ENCODE peak calls at places on chromosomes 3 and 15, in seven cellular contexts. B, G, L, P, O, D and Y are unnamed samples.

GRCh38 chr3:142470826-142471225 is 23.0 kb upstream of the XRN1 start:
- DNase-seq in L (no peak), D (no peak), G (no peak), P (no peak), O (no peak), B (no peak), Y (no peak)

GRCh38 chr3:126732281-126733060 is 28.4 kb downstream of the CHCHD6 start:
- DNase-seq in B (no peak), O (no peak), D (no peak), P (no peak), G (no peak), L (no peak), Y (no peak)

GRCh38 chr15:57640935-57641682 is 49.4 kb downstream of the MYZAP start:
- DNase-seq in D (peak; percentile 21), L (peak; percentile 39), O (peak; percentile 12), B (no peak), P (peak; percentile 30), G (no peak), Y (peak; percentile 67)

GRCh38 chr3:179734497-179735281 is 81.8 kb downstream of the USP13 start:
- DNase-seq in P (no peak), D (no peak), L (peak; percentile 4), B (no peak), G (no peak), O (peak; percentile 28), Y (no peak)

GRCh38 chr15:34039506-34040123 is 611 bp upstream of the AVEN start:
- DNase-seq in D (peak; percentile 46), B (no peak), O (no peak), G (no peak), P (peak; percentile 28), L (peak; percentile 12), Y (no peak)

GRCh38 chr3:72722930-72723726 is 125.1 kb downstream of the SHQ1 start:
- DNase-seq in P (peak; percentile 58), L (peak; percentile 70), B (no peak), G (no peak), O (peak; percentile 90), D (peak; percentile 59), Y (peak; percentile 47)

GRCh38 chr3:9901967-9902366 is 681 bp upstream of the IL17RE start:
- DNase-seq in L (no peak), B (no peak), P (no peak), O (no peak), D (no peak), G (no peak), Y (no peak)

GRCh38 chr3:155676252-155676981 is 68.5 kb downstream of the PLCH1 start:
- DNase-seq in D (no peak), P (peak; percentile 53), B (no peak), L (peak; percentile 80), O (no peak), G (no peak), Y (peak; percentile 77)

GRCh38 chr15:27808182-27808581 is 290.9 kb downstream of the OCA2 start:
- DNase-seq in P (no peak), B (no peak), O (no peak), L (no peak), G (no peak), D (no peak), Y (no peak)

GRCh38 chr3:61522064-61522463 is 39.3 kb upstream of the PTPRG start:
- DNase-seq in G (no peak), B (no peak), L (no peak), P (no peak), D (no peak), O (no peak), Y (no peak)

GRCh38 chr3:46931631-46932441 is 44.7 kb downstream of the CCDC12 start:
- DNase-seq in O (no peak), B (no peak), D (no peak), L (peak; percentile 65), G (no peak), P (no peak), Y (peak; percentile 58)

GRCh38 chr3:134795776-134796312 is 784 bp downstream of the EPHB1 start:
- DNase-seq in B (no peak), P (peak; percentile 26), G (peak; percentile 73), L (peak; percentile 6), D (no peak), O (peak; percentile 51), Y (peak; percentile 51)

GRCh38 chr15:93716615-93717221 is 514.6 kb upstream of the MCTP2 start:
- DNase-seq in D (no peak), P (no peak), B (no peak), O (no peak), L (no peak), G (no peak), Y (no peak)

GRCh38 chr3:27310693-27311092 is 58.5 kb downstream of the NEK10 start:
- DNase-seq in L (peak; percentile 17), B (no peak), O (peak; percentile 35), G (no peak), D (no peak), P (no peak), Y (no peak)